ENCODE peak calls at places on chromosomes 5 and 9, in four cellular contexts. V is GM12878, N is T-helper 17 cell, T is hippocampal formation. E is an unnamed sample.

GRCh38 chr5:72107874-72108199 is 562 bp downstream of the MAP1B start:
- DNase-seq in V (no peak), N (no peak), T (no peak), E (no peak)

GRCh38 chr9:20040991-20041606 is 252.3 kb upstream of the SLC24A2 start:
- DNase-seq in V (no peak), N (no peak), T (peak), E (no peak)

GRCh38 chr9:71806916-71807315 is 38.6 kb upstream of the CEMIP2 start:
- DNase-seq in V (no peak), N (peak), T (peak), E (peak)

GRCh38 chr5:81856948-81857928 is 106.3 kb upstream of the SSBP2 start:
- DNase-seq in V (no peak), N (no peak), T (peak), E (peak)

GRCh38 chr9:114085404-114085803 is 7.3 kb upstream of the AMBP start:
- DNase-seq in V (no peak), N (no peak), T (no peak), E (no peak)

GRCh38 chr5:119752921-119753886 is 123.8 kb downstream of the FAM170A start:
- DNase-seq in V (no peak), N (no peak), T (no peak), E (no peak)

GRCh38 chr9:127166651-127167524 is 44.5 kb upstream of the ANGPTL2 start:
- DNase-seq in V (peak), N (no peak), T (no peak), E (no peak)

GRCh38 chr9:127570533-127571111 is 41.5 kb upstream of the STXBP1 start:
- DNase-seq in V (no peak), N (no peak), T (no peak), E (no peak)

GRCh38 chr5:153813871-153814270 is 224.8 kb downstream of the FAM114A2 start:
- DNase-seq in V (no peak), N (no peak), T (no peak), E (no peak)

GRCh38 chr9:81833563-81834345 is 94.5 kb upstream of the SPATA31D4 start:
- DNase-seq in V (no peak), N (no peak), T (no peak), E (no peak)

GRCh38 chr9:117258201-117258866 is 156.5 kb downstream of the ASTN2 start:
- DNase-seq in V (no peak), N (no peak), T (no peak), E (no peak)

GRCh38 chr5:112733586-112733985 is 4.1 kb upstream of the APC start:
- DNase-seq in V (no peak), N (no peak), T (no peak), E (no peak)